ENCODE peak calls at places on chromosomes 2 and 18, in nine cellular contexts. W is PC-9, P is AG10803, G is ascending aorta, X is left ventricle myocardium inferior, H is IMR-90, R is right lobe of liver, K is activated B cell treated with CpG ODN at 0.5 μM for 24 hours, Q is kidney epithelial cell. F is an unnamed sample.

GRCh38 chr2:62287895-62288589 is 92.1 kb downstream of the B3GNT2 start:
- DNase-seq in W (peak), P (peak), G (no peak), X (peak), H (no peak), R (peak), K (no peak), Q (peak), F (peak)

GRCh38 chr2:129712586-129712985 is 266.9 kb upstream of the RAB6C start:
- DNase-seq in W (no peak), P (no peak), G (no peak), X (no peak), H (no peak), R (no peak), K (no peak), Q (no peak), F (no peak)

GRCh38 chr2:37412201-37412600 is 67.8 kb downstream of the QPCT start:
- DNase-seq in W (no peak), P (no peak), G (no peak), X (no peak), H (no peak), R (no peak), K (no peak), Q (no peak), F (no peak)

GRCh38 chr2:205947621-205948495 is 138.1 kb downstream of the INO80D start:
- DNase-seq in W (peak), P (peak), G (no peak), X (peak), H (peak), R (peak), K (peak), Q (no peak), F (peak)

GRCh38 chr2:118973542-118973951 is 31.6 kb downstream of the MARCO start:
- DNase-seq in W (no peak), P (peak), G (no peak), X (peak), H (no peak), R (no peak), K (no peak), Q (no peak), F (peak)

GRCh38 chr2:226048625-226049024 is 649.1 kb downstream of the NYAP2 start:
- DNase-seq in W (peak), P (peak), G (no peak), X (no peak), H (peak), R (no peak), K (no peak), Q (peak), F (no peak)

GRCh38 chr2:238890806-238891666 is 43.2 kb downstream of the TWIST2 start:
- DNase-seq in W (no peak), P (no peak), G (no peak), X (no peak), H (no peak), R (no peak), K (no peak), Q (no peak), F (no peak)

GRCh38 chr2:172813314-172813888 is 77.8 kb downstream of the RAPGEF4 start:
- DNase-seq in W (peak), P (peak), G (no peak), X (no peak), H (peak), R (no peak), K (no peak), Q (no peak), F (no peak)

GRCh38 chr18:48889115-48889941 is 61.4 kb downstream of the SMAD7 start:
- DNase-seq in W (no peak), P (no peak), G (no peak), X (peak), H (no peak), R (no peak), K (peak), Q (no peak), F (peak)

GRCh38 chr2:168160897-168161296 is 86.5 kb downstream of the STK39 start:
- DNase-seq in W (no peak), P (no peak), G (no peak), X (no peak), H (no peak), R (no peak), K (no peak), Q (no peak), F (no peak)

GRCh38 chr18:47901624-47902362 is 28.7 kb downstream of the SMAD2 start:
- DNase-seq in W (no peak), P (no peak), G (no peak), X (no peak), H (no peak), R (no peak), K (no peak), Q (no peak), F (no peak)

GRCh38 chr2:46985512-46985911 is 69.9 kb upstream of the MCFD2 start:
- DNase-seq in W (peak), P (peak), G (no peak), X (no peak), H (peak), R (no peak), K (no peak), Q (no peak), F (no peak)

GRCh38 chr2:66903126-66903654 is 468.3 kb downstream of the MEIS1 start:
- DNase-seq in W (no peak), P (no peak), G (no peak), X (no peak), H (no peak), R (no peak), K (no peak), Q (no peak), F (no peak)

GRCh38 chr2:9112079-9112721 is 94.4 kb upstream of the ASAP2 start:
- DNase-seq in W (peak), P (peak), G (peak), X (no peak), H (peak), R (no peak), K (no peak), Q (peak), F (peak)

GRCh38 chr2:234156326-234156725 is 105.8 kb downstream of the SPP2 start:
- DNase-seq in W (no peak), P (no peak), G (no peak), X (no peak), H (no peak), R (no peak), K (no peak), Q (no peak), F (no peak)

GRCh38 chr2:226575928-226576327 is 223.7 kb downstream of the IRS1 start:
- DNase-seq in W (no peak), P (no peak), G (no peak), X (no peak), H (peak), R (no peak), K (no peak), Q (no peak), F (no peak)

GRCh38 chr2:143254108-143254507 is 124.9 kb downstream of the ARHGAP15 start:
- DNase-seq in W (no peak), P (no peak), G (no peak), X (no peak), H (no peak), R (no peak), K (no peak), Q (no peak), F (no peak)

GRCh38 chr2:172967036-172967982 is 108.3 kb upstream of the MAP3K20 start:
- DNase-seq in W (no peak), P (no peak), G (no peak), X (no peak), H (no peak), R (peak), K (no peak), Q (no peak), F (no peak)

GRCh38 chr2:66236067-66236705 is 198.7 kb upstream of the MEIS1 start:
- DNase-seq in W (no peak), P (no peak), G (no peak), X (peak), H (no peak), R (no peak), K (no peak), Q (no peak), F (no peak)

GRCh38 chr18:54327818-54328217 is 29.8 kb downstream of the STARD6 start:
- DNase-seq in W (no peak), P (no peak), G (no peak), X (no peak), H (no peak), R (no peak), K (no peak), Q (no peak), F (no peak)

GRCh38 chr2:152320166-152320565 is 14.8 kb upstream of the FMNL2 start:
- DNase-seq in W (no peak), P (peak), G (no peak), X (no peak), H (peak), R (no peak), K (no peak), Q (no peak), F (no peak)

GRCh38 chr2:2839393-2840096 is 508.5 kb upstream of the MYT1L start:
- DNase-seq in W (no peak), P (no peak), G (no peak), X (no peak), H (no peak), R (no peak), K (no peak), Q (no peak), F (peak)

GRCh38 chr2:46333912-46334311 is 36.7 kb downstream of the EPAS1 start:
- DNase-seq in W (no peak), P (peak), G (no peak), X (no peak), H (no peak), R (no peak), K (no peak), Q (no peak), F (no peak)

GRCh38 chr2:209642146-209642815 is 129.4 kb upstream of the UNC80 start:
- DNase-seq in W (no peak), P (no peak), G (no peak), X (no peak), H (peak), R (no peak), K (no peak), Q (no peak), F (no peak)

DNA sequence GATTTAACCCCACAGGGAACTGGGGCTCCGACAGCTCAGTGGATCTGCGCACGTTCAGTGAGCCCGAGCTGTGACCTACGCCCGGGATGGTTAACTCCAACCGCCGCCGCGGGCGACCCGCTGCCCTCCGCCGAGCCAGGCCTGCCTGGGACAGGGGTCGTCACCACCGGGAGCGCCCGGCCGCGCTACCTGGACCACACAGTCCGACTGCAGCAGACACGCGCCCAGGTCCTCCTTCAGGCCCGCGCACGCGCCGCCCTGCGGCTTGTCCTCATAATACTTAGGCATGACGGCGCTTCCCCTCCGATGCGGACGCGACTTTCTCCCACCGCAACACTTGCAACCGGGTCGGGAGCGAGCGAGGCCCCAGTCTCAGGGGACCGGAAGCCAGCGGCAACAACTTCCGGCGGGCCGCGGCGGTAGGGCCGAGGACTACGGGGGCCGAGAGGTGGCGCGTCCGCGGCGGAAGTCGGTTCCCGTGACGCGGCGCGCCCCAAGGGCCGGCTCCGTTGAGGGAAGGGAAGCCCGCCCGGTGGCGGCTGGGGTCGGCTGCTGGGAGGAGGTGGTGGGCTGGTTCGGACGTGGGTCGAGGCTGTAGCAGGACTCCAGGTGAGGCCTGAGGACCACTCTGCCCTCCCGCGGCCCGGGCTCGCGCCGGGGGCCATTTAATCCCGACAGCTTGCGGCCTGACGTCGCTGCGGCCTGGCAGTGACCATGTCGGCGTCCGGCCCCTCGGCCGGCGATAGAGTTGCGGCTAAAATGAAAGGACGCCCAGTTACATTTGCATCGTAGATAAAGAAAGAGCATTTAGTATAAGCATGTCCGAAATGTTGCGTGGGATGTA is at the start of the genes COA5 and UNC50:
- DNase-seq in W (peak), P (peak), G (peak), X (peak), H (peak), R (peak), K (peak), Q (peak), F (peak)
- TF ChIP-seq CTCF in W (peak), P (no peak), G (no peak), X (peak), H (peak), R (no peak), K (no peak), Q (no peak), F (no peak)

DNA sequence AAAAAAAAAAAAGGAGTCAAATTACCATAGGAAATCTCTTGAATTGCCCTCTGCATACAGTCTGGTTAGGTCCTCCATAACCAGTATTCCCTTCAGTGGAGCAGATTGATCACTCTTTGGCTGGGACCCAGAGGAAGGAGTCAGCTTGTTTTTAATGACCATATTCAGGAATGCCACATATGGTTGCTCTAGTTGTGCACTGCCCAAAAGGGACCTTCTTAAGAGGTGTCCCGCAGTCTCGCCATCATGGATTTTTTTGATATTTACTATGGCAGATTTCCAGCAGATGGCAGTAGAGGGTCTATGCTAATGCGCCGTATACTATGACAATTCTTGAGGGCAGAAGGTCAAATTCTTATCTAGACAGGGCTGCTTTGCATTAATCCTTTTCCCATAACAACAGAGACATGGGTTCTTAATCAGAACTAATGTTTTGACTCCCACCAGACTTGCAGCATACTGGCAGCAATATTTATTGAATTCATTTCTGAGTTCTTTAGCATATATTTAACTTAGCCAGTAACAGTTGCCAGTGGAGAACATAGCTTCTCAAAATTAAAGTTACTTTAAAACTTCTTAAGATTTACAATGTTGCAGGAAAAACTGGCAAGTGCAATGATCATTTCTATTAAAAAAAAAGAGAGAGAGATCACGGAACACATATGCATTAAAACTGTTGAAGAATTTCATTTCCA is 31.8 kb upstream of the INPP4A start:
- DNase-seq in W (peak), P (peak), G (no peak), X (no peak), H (peak), R (no peak), K (no peak), Q (peak), F (no peak)
- TF ChIP-seq CTCF in W (peak), P (peak), G (no peak), X (peak), H (peak), R (peak), K (no peak), Q (peak), F (peak)

GRCh38 chr18:79448621-79449020 is 52.9 kb downstream of the NFATC1 start:
- DNase-seq in W (no peak), P (no peak), G (no peak), X (no peak), H (no peak), R (no peak), K (no peak), Q (no peak), F (no peak)

GRCh38 chr18:79450289-79450920 is 54.7 kb downstream of the NFATC1 start:
- DNase-seq in W (no peak), P (no peak), G (no peak), X (no peak), H (no peak), R (no peak), K (no peak), Q (no peak), F (no peak)

GRCh38 chr18:79451237-79452125 is 55.8 kb downstream of the NFATC1 start:
- DNase-seq in W (no peak), P (no peak), G (no peak), X (no peak), H (no peak), R (no peak), K (no peak), Q (no peak), F (no peak)

GRCh38 chr18:79447703-79448367 is 52.1 kb downstream of the NFATC1 start:
- DNase-seq in W (no peak), P (no peak), G (no peak), X (no peak), H (peak), R (no peak), K (no peak), Q (no peak), F (no peak)

GRCh38 chr18:79449551-79450288 is 54.0 kb downstream of the NFATC1 start:
- DNase-seq in W (no peak), P (no peak), G (no peak), X (no peak), H (no peak), R (no peak), K (no peak), Q (no peak), F (no peak)
- TF ChIP-seq CTCF in W (no peak), P (no peak), G (no peak), X (no peak), H (no peak), R (no peak), K (no peak), Q (no peak), F (no peak)

GRCh38 chr18:45497595-45498269 is 117.5 kb upstream of the SLC14A2 start:
- DNase-seq in W (no peak), P (no peak), G (no peak), X (no peak), H (no peak), R (no peak), K (no peak), Q (no peak), F (no peak)
- TF ChIP-seq CTCF in W (no peak), P (no peak), G (no peak), X (no peak), H (no peak), R (no peak), K (no peak), Q (no peak), F (no peak)

GRCh38 chr2:174664084-174664759 is 66.6 kb upstream of the WIPF1 start:
- DNase-seq in W (no peak), P (peak), G (no peak), X (no peak), H (no peak), R (no peak), K (no peak), Q (no peak), F (no peak)

GRCh38 chr2:174667461-174667860 is 69.9 kb upstream of the WIPF1 start:
- DNase-seq in W (peak), P (no peak), G (no peak), X (no peak), H (no peak), R (peak), K (no peak), Q (no peak), F (no peak)

GRCh38 chr2:174668075-174668474 is 70.5 kb upstream of the WIPF1 start:
- DNase-seq in W (no peak), P (no peak), G (no peak), X (no peak), H (no peak), R (no peak), K (no peak), Q (no peak), F (no peak)

GRCh38 chr2:174666786-174667369 is 69.3 kb upstream of the WIPF1 start:
- DNase-seq in W (no peak), P (no peak), G (no peak), X (no peak), H (no peak), R (no peak), K (no peak), Q (no peak), F (no peak)

GRCh38 chr2:174666312-174666711 is 68.7 kb upstream of the WIPF1 start:
- DNase-seq in W (no peak), P (no peak), G (no peak), X (no peak), H (no peak), R (peak), K (no peak), Q (no peak), F (no peak)
- TF ChIP-seq CTCF in W (no peak), P (no peak), G (no peak), X (no peak), H (no peak), R (no peak), K (no peak), Q (no peak), F (no peak)

DNA sequence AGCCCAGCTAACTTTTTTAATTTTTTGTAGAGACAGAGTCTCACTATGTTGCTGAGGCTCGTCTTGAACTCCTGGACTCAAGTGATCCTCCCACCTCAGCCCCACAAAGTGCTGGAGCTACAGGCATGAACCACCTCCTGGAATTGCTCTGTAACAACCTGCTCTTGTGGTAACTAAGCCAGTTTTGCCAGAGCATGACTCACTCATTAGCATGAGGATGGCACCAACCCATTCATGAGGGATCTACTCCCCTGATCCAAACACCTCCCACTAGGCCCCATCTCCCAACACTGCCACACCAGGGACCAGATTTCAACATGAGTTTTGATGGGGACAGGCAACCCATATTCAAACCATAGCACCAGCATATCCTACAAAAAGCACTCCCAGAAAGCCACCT is 348.9 kb upstream of the RAB12 start:
- DNase-seq in W (peak), P (peak), G (no peak), X (no peak), H (peak), R (no peak), K (no peak), Q (peak), F (no peak)
- TF ChIP-seq CTCF in W (no peak), P (no peak), G (no peak), X (no peak), H (no peak), R (no peak), K (no peak), Q (no peak), F (no peak)